ENCODE peak calls at places on chromosomes 4 and X, in seven cellular contexts. U is HS-5; S is WTC11; X is activated CD4-positive, alpha-beta T cell treated with anti-CD3 and anti-CD28 coated beads for 4 hours; G is mucosa of descending colon; A is fibroblast of lung; L is activated T-helper 1 cell treated with anti-CD3 and anti-CD28 coated beads, Interleukin-12 subunit alpha, Interleukin-12 subunit beta, Interleukin-2, Interleukin-4 antibody, amounts not matched to agents 30 ng/mL and 10 ng/mL and 1 ng/mL, durations not matched to agents 14 hours and 24 hours and 36 hours. N is an unnamed sample.

GRCh38 chrX:69298466-69299140 is 133.3 kb upstream of the PJA1 start:
- DNase-seq in U (no peak), S (no peak), X (no peak), G (no peak), A (no peak), L (no peak), N (no peak)

GRCh38 chrX:71282514-71283408 is 674 bp upstream of the NONO start:
- DNase-seq in U (no peak), S (no peak), X (peak; percentile 41), G (peak; percentile 12), A (no peak), L (peak; percentile 2), N (no peak)

GRCh38 chrX:94977562-94977961 is 1303.6 kb downstream of the FAM133A start:
- DNase-seq in U (no peak), S (no peak), X (no peak), G (no peak), A (no peak), L (no peak), N (no peak)

GRCh38 chrX:1420371-1420770 is 28.5 kb upstream of the SLC25A6 start:
- DNase-seq in U (no peak), S (peak; percentile 10), X (no peak), G (no peak), A (no peak), L (no peak), N (no peak)

GRCh38 chrX:44731160-44731559 is 112.7 kb upstream of the DUSP21 start:
- DNase-seq in U (no peak), S (no peak), X (no peak), G (no peak), A (peak; percentile 60), L (no peak), N (no peak)

GRCh38 chr4:128737098-128737513 is 72.4 kb upstream of the JADE1 start:
- DNase-seq in U (no peak), S (no peak), X (no peak), G (no peak), A (peak; percentile 31), L (no peak), N (no peak)

GRCh38 chr4:57122959-57123358 is 12.8 kb upstream of the IGFBP7 start:
- DNase-seq in U (no peak), S (no peak), X (no peak), G (no peak), A (no peak), L (no peak), N (no peak)

GRCh38 chr4:93648258-93648657 is 180.3 kb upstream of the ATOH1 start:
- DNase-seq in U (no peak), S (no peak), X (no peak), G (no peak), A (no peak), L (no peak), N (no peak)

GRCh38 chr4:142043509-142043908 is 407.1 kb downstream of the IL15 start:
- DNase-seq in U (peak; percentile 41), S (no peak), X (no peak), G (no peak), A (peak; percentile 59), L (no peak), N (no peak)

GRCh38 chr4:179624768-179625181 is 2182.5 kb upstream of the AGA start:
- DNase-seq in U (peak; percentile 65), S (no peak), X (no peak), G (no peak), A (peak; percentile 74), L (no peak), N (peak; percentile 10)

GRCh38 chr4:2827874-2828751 is 15.5 kb upstream of the ADD1 start:
- DNase-seq in U (no peak), S (peak; percentile 6), X (no peak), G (no peak), A (no peak), L (no peak), N (no peak)

GRCh38 chrX:29295987-29296680 is 708.9 kb downstream of the IL1RAPL1 start:
- DNase-seq in U (peak; percentile 4), S (no peak), X (no peak), G (no peak), A (peak; percentile 57), L (no peak), N (no peak)

GRCh38 chr4:160034501-160034900 is 931.6 kb downstream of the RAPGEF2 start:
- DNase-seq in U (no peak), S (no peak), X (no peak), G (no peak), A (no peak), L (no peak), N (no peak)

GRCh38 chrX:154508346-154508745 is 7.7 kb downstream of the FAM3A start:
- DNase-seq in U (no peak), S (no peak), X (no peak), G (no peak), A (no peak), L (no peak), N (no peak)

GRCh38 chrX:24672701-24673190 is 21.0 kb upstream of the POLA1 start:
- DNase-seq in U (no peak), S (no peak), X (no peak), G (no peak), A (no peak), L (no peak), N (no peak)

GRCh38 chr4:2352171-2352570 is 66.3 kb downstream of the ZFYVE28 start:
- DNase-seq in U (no peak), S (no peak), X (no peak), G (no peak), A (no peak), L (no peak), N (no peak)

GRCh38 chrX:22338740-22339139 is 66.0 kb downstream of the CBLL2 start:
- DNase-seq in U (no peak), S (no peak), X (no peak), G (no peak), A (peak; percentile 51), L (no peak), N (no peak)

GRCh38 chr4:107988763-107989035 is 990 bp upstream of the HADH start:
- DNase-seq in U (no peak), S (no peak), X (no peak), G (peak; percentile 15), A (no peak), L (no peak), N (no peak)

GRCh38 chr4:26458104-26458503 is 32.2 kb downstream of the CCKAR start:
- DNase-seq in U (no peak), S (no peak), X (no peak), G (no peak), A (peak; percentile 79), L (no peak), N (no peak)

GRCh38 chrX:8988456-8988855 is 45.5 kb downstream of the FAM9B start:
- DNase-seq in U (no peak), S (no peak), X (peak; percentile 23), G (peak; percentile 21), A (peak; percentile 74), L (no peak), N (no peak)

GRCh38 chrX:136166221-136166855 is 19.0 kb downstream of the FHL1 start:
- DNase-seq in U (no peak), S (no peak), X (no peak), G (no peak), A (peak; percentile 70), L (no peak), N (no peak)

GRCh38 chr4:8295471-8295870 is 25.9 kb downstream of the HTRA3 start:
- DNase-seq in U (no peak), S (no peak), X (no peak), G (no peak), A (no peak), L (no peak), N (no peak)

GRCh38 chr4:72546456-72546855 is 22.6 kb downstream of the ADAMTS3 start:
- DNase-seq in U (no peak), S (no peak), X (no peak), G (no peak), A (no peak), L (no peak), N (no peak)